ENCODE peak calls at places on chromosomes 7 and 10, in eight cellular contexts. N, B, Q, A, C, E, X and Z are unnamed samples.

GRCh38 chr7:54260868-54261475 is 281.2 kb upstream of the VSTM2A start:
- DNase-seq in N (no peak), B (no peak), Q (peak), A (no peak), C (no peak), E (peak), X (no peak), Z (no peak)

GRCh38 chr10:10677479-10677878 is 340.2 kb upstream of the CELF2 start:
- DNase-seq in N (peak), B (peak), Q (peak), A (no peak), C (peak), E (no peak), X (peak), Z (peak)

GRCh38 chr10:57015187-57015586 is 654.1 kb upstream of the ZWINT start:
- DNase-seq in N (no peak), B (no peak), Q (no peak), A (no peak), C (no peak), E (no peak), X (no peak), Z (no peak)

GRCh38 chr10:77163670-77164348 is 473.8 kb downstream of the KCNMA1 start:
- DNase-seq in N (peak), B (peak), Q (peak), A (no peak), C (peak), E (peak), X (no peak), Z (no peak)

GRCh38 chr7:49805686-49806085 is 32.2 kb downstream of the VWC2 start:
- DNase-seq in N (no peak), B (no peak), Q (no peak), A (no peak), C (no peak), E (no peak), X (no peak), Z (no peak)

GRCh38 chr7:98994046-98994944 is 116.0 kb downstream of the TRRAP start:
- DNase-seq in N (no peak), B (no peak), Q (no peak), A (no peak), C (peak), E (no peak), X (no peak), Z (no peak)

GRCh38 chr7:30475580-30475979 is 3.0 kb downstream of the NOD1 start:
- DNase-seq in N (peak), B (no peak), Q (no peak), A (no peak), C (peak), E (no peak), X (no peak), Z (no peak)

GRCh38 chr7:69687739-69688431 is 89.6 kb downstream of the AUTS2 start:
- DNase-seq in N (no peak), B (no peak), Q (no peak), A (no peak), C (no peak), E (no peak), X (no peak), Z (no peak)

GRCh38 chr10:69379800-69380199 is 36.9 kb downstream of the TACR2 start:
- DNase-seq in N (no peak), B (no peak), Q (no peak), A (no peak), C (no peak), E (no peak), X (no peak), Z (no peak)

GRCh38 chr10:314871-315270 is 179.6 kb downstream of the ZMYND11 start:
- DNase-seq in N (no peak), B (no peak), Q (no peak), A (no peak), C (no peak), E (no peak), X (no peak), Z (no peak)

GRCh38 chr7:120014920-120015465 is 258.0 kb upstream of the KCND2 start:
- DNase-seq in N (no peak), B (no peak), Q (peak), A (no peak), C (no peak), E (no peak), X (no peak), Z (no peak)

GRCh38 chr10:124875596-124875995 is 66.3 kb upstream of the ZRANB1 start:
- DNase-seq in N (no peak), B (no peak), Q (peak), A (no peak), C (no peak), E (no peak), X (no peak), Z (no peak)

GRCh38 chr10:116608683-116609594 is 11.8 kb upstream of the PNLIPRP2 start:
- DNase-seq in N (no peak), B (no peak), Q (no peak), A (no peak), C (no peak), E (no peak), X (peak), Z (no peak)

GRCh38 chr7:47782792-47783191 is 165.5 kb downstream of the PKD1L1 start:
- DNase-seq in N (no peak), B (no peak), Q (no peak), A (no peak), C (no peak), E (peak), X (no peak), Z (no peak)

GRCh38 chr7:151745090-151745638 is 131.8 kb downstream of the PRKAG2 start:
- DNase-seq in N (peak), B (peak), Q (peak), A (no peak), C (peak), E (no peak), X (no peak), Z (no peak)

GRCh38 chr10:11560076-11560709 is 51.3 kb downstream of the USP6NL start:
- DNase-seq in N (no peak), B (no peak), Q (no peak), A (peak), C (no peak), E (no peak), X (no peak), Z (no peak)

GRCh38 chr10:23694446-23694920 is 255.6 kb downstream of the OTUD1 start:
- DNase-seq in N (peak), B (no peak), Q (peak), A (no peak), C (no peak), E (no peak), X (peak), Z (peak)

GRCh38 chr7:84134169-84134568 is 60.4 kb downstream of the SEMA3A start:
- DNase-seq in N (no peak), B (no peak), Q (no peak), A (no peak), C (no peak), E (no peak), X (no peak), Z (no peak)

GRCh38 chr10:60869916-60870728 is 73.9 kb downstream of the RHOBTB1 start:
- DNase-seq in N (no peak), B (no peak), Q (no peak), A (no peak), C (no peak), E (no peak), X (no peak), Z (no peak)

GRCh38 chr10:484925-485661 is 204.4 kb downstream of the DIP2C start:
- DNase-seq in N (no peak), B (no peak), Q (peak), A (peak), C (peak), E (no peak), X (no peak), Z (no peak)

GRCh38 chr7:7944619-7945282 is 23.8 kb upstream of the GLCCI1 start:
- DNase-seq in N (no peak), B (peak), Q (no peak), A (peak), C (no peak), E (no peak), X (no peak), Z (no peak)

GRCh38 chr10:79400567-79401004 is 44.8 kb downstream of the ZCCHC24 start:
- DNase-seq in N (peak), B (peak), Q (no peak), A (peak), C (no peak), E (peak), X (peak), Z (peak)
- TF ChIP-seq CTCF in N (peak), B (peak), Q (peak), A (peak), C (peak), E (peak), X (peak), Z (peak)

DNA sequence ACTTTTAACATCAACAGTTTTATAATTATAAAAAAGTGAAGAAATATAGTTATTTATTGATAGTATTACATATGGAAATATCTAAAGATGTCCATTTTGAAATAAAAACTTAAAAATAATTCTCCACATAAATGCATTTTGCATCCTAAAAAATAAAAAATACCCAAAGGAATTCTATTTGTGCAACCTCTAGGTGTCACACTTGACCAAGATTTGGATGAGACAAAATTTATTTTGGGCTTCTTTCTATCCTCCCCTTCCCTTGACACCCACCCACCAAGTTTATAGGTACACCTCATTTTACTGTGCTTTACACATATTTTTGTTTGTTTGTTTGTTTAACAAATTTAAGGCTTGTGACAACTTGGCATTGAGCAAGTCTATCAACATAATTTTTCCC is 3.3 kb upstream of the THSD7A start:
- DNase-seq in N (no peak), B (no peak), Q (peak), A (no peak), C (no peak), E (no peak), X (no peak), Z (no peak)
- TF ChIP-seq CTCF in N (peak), B (peak), Q (peak), A (no peak), C (no peak), E (no peak), X (no peak), Z (peak)

GRCh38 chr10:113619401-113619800 is 44.4 kb downstream of the NRAP start:
- DNase-seq in N (no peak), B (no peak), Q (no peak), A (no peak), C (no peak), E (no peak), X (no peak), Z (no peak)

GRCh38 chr10:113617086-113617485 is 46.8 kb downstream of the NRAP start:
- DNase-seq in N (no peak), B (no peak), Q (no peak), A (no peak), C (no peak), E (no peak), X (peak), Z (no peak)

GRCh38 chr10:113618338-113618737 is 45.5 kb downstream of the NRAP start:
- DNase-seq in N (no peak), B (no peak), Q (no peak), A (no peak), C (no peak), E (no peak), X (no peak), Z (no peak)

GRCh38 chr10:113614304-113614703 is 49.5 kb downstream of the NRAP start:
- DNase-seq in N (no peak), B (no peak), Q (no peak), A (no peak), C (no peak), E (no peak), X (no peak), Z (no peak)

DNA sequence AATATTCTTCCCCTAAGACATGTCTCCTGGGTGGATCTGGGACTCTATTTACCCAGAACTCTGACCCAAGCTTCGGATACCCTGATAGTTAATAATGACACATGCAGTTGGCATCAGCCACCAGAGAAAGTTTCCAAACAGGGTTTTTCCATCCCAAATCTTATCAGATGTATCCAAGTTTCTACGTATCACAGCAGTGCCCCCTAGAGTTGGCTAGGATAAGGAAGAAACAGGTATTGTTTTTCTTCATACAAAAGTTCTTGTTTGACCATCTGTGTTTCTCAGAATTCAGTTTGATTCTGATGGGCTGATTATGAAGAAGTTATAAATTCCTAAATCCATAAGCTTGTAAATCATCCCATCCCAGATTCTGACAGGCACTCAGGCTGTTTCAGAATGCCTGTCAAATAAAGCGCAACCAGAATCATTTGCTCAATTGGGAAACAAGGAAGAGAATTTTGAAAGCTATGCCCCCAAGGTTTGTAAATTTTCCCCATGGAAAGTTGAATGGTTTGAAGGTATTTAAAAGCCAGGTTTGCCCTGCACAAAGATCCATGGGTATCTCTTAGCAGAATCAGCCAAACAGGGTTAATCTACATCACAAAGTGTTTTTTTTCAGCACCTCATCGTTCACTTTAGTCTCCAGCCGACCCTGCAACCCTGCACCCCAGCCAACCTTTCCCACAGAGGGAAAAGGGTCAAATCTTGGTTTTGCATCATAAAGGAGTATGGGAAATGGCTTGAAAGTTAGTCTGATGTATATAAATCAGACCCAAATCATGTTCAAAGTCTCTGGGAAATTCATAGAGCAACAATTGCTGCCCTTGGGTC is 47.4 kb downstream of the NRAP start:
- DNase-seq in N (no peak), B (no peak), Q (no peak), A (no peak), C (no peak), E (no peak), X (no peak), Z (peak)
- TF ChIP-seq CTCF in N (peak), B (peak), Q (peak), A (peak), C (peak), E (no peak), X (peak), Z (peak)

DNA sequence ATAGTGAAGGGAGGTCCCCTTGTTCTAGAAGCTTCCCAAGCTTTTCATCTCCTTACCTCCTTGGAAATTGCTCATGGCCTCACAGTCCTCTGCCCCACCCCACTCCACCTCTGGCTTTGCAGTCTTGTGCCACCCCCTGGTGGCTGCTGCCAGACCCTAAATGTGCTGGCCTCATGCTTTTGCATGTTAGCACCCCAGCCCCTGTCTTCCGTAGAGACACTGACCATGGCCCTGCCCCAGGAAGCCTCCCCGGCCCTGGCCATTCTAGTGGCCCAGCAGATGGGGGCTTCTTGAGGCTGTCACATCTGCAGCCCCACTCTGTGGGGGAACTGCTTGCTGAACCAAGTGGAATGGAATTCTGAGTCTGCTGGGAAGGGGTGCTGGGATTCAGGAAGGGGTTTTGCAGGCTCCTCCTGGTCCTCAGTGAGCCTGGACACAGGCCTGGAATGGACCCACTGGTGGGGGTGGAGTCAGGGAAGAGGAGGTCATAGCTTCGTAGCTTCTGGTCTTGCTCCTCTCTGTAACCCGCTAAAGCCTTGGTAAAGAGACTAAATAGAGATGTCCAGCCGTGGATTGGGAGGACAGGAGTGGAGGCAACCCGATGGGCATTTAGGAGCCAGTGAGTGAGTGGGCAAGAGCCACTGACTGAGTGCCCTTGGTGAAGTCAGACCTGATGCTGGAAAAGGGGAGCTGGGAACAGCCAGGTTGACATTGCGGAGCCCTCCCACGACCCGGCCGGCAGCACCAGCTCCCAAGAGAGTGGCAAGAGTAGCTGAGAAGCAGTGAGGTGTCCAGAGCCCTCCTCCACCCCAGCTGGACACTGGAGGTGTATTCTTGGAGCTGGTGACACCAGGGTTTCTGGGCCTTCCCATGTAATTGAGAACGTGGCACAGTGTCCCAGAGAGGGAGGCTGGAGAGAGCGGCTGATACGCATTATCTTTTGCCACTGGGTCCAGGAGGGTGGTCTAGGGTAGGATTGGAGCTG is 20.9 kb downstream of the RAMP3 start:
- DNase-seq in N (no peak), B (no peak), Q (no peak), A (no peak), C (peak), E (no peak), X (peak), Z (no peak)
- TF ChIP-seq CTCF in N (peak), B (no peak), Q (no peak), A (peak), C (no peak), E (peak), X (peak), Z (no peak)